ENCODE peak calls at places on chromosome 9, in eight cellular contexts. T is tibial artery, R is dorsolateral prefrontal cortex, D is heart left ventricle, O is brain microvascular endothelial cell, H is NB4, V is lung, Q is AG09309. G is an unnamed sample.
A peak's percentile ranks its signal among the peaks of the same experiment; 100 is the strongest.

GRCh38 chr9:109408759-109409462 is 88.1 kb upstream of the EPB41L4B start:
- DNase-seq in T (no peak), R (no peak), D (no peak), O (no peak), H (no peak), V (peak; percentile 38), Q (no peak), G (no peak)

GRCh38 chr9:107951511-107951910 is 461.9 kb upstream of the KLF4 start:
- DNase-seq in T (no peak), R (no peak), D (no peak), O (no peak), H (no peak), V (no peak), Q (no peak), G (no peak)

GRCh38 chr9:115104908-115105307 is 13.0 kb downstream of the TNC start:
- DNase-seq in T (no peak), R (no peak), D (no peak), O (no peak), H (no peak), V (no peak), Q (peak; percentile 68), G (no peak)

GRCh38 chr9:127927457-127928231 is 2.9 kb downstream of the PIP5KL1 start:
- DNase-seq in T (no peak), R (no peak), D (no peak), O (no peak), H (no peak), V (peak; percentile 74), Q (no peak), G (no peak)

GRCh38 chr9:21688108-21689102 is 114.0 kb upstream of the MTAP start:
- DNase-seq in T (no peak), R (no peak), D (no peak), O (peak; percentile 53), H (no peak), V (no peak), Q (peak; percentile 70), G (peak; percentile 72)

GRCh38 chr9:38423939-38424843 is at the start of gene IGFBPL1:
- DNase-seq in T (peak; percentile 63), R (no peak), D (no peak), O (no peak), H (no peak), V (no peak), Q (no peak), G (no peak)

GRCh38 chr9:87959916-87960581 is 14.3 kb downstream of the CDK20 start:
- DNase-seq in T (no peak), R (no peak), D (no peak), O (no peak), H (no peak), V (no peak), Q (peak; percentile 20), G (peak; percentile 91)

GRCh38 chr9:128203842-128204551 is 818 bp downstream of the DNM1 start:
- DNase-seq in T (no peak), R (no peak), D (no peak), O (no peak), H (peak; percentile 83), V (no peak), Q (no peak), G (peak; percentile 31)

GRCh38 chr9:89606567-89607311 is 1.9 kb downstream of the GADD45G start:
- DNase-seq in T (peak; percentile 83), R (no peak), D (peak; percentile 50), O (peak; percentile 16), H (peak; percentile 69), V (peak; percentile 64), Q (no peak), G (peak; percentile 81)

GRCh38 chr9:71725590-71726338 is 42.5 kb downstream of the CEMIP2 start:
- DNase-seq in T (no peak), R (no peak), D (no peak), O (peak; percentile 34), H (no peak), V (no peak), Q (peak; percentile 91), G (peak; percentile 90)

GRCh38 chr9:15693701-15694100 is 140.9 kb downstream of the CCDC171 start:
- DNase-seq in T (no peak), R (no peak), D (no peak), O (no peak), H (no peak), V (no peak), Q (no peak), G (no peak)

GRCh38 chr9:15697459-15697858 is 144.6 kb downstream of the CCDC171 start:
- DNase-seq in T (no peak), R (no peak), D (no peak), O (peak; percentile 78), H (peak; percentile 38), V (no peak), Q (peak; percentile 39), G (peak; percentile 64)

DNA sequence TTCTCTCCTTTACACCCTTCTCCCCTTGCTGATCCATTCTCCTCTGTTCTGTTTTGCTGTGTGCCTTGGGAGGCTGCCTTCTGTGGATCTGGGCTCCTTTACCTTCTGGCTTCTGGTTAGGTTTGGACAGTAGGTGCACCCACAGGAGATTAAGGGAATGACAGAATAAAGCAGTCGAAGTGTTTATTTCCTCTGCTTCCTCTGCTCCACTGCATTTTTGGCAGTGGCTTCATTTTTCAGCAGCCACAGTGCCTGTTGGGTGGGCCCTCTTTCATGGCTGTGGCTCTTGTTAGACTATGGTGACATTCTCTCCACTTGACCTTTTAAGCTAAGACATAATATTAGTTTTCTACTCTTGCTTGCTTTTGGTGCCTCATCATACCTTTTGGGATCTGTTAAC is 144.1 kb downstream of the CCDC171 start:
- DNase-seq in T (no peak), R (no peak), D (no peak), O (no peak), H (no peak), V (no peak), Q (no peak), G (no peak)
- TF ChIP-seq CTCF in T (no peak), R (no peak), D (no peak), O (peak; percentile 12), H (no peak), V (no peak), Q (no peak), G (no peak)

DNA sequence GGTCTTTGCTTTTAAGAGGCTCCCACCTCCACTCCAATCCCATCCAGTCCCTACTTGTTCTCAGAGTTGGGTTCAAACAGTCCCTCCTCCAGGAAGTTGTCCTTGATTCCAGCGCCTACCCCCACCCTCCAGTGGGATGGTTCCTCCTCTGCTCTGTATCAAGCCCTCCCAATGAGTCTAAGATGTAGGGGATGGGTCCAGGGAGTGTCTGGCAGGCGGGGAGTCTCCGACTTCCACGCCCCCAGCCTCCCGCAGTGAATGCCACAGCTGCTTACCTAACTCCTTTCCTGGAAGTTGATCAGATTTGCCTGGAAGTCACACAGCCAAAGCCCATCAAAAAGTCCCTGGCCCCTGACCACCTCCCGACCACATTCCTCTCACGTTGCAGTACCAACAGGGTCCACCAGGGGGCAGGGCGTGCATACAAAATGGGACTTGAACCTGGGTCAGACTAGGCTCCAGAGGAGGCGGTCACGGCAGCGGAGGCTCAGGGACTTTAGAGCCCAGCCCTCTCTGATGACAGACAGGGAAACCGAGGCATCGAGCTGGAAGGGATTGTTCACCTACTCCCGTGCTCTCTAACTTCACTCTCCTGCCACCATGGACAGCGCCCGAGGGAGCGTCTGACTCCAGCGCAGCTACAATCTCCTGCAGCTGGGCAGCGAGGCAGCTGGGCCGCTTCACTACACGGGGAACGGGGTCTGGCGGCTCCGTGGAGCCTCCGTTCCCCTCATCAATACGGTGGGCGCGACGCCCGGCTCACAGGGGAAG is 25.0 kb upstream of the TDRD7 start:
- DNase-seq in T (no peak), R (peak; percentile 73), D (peak; percentile 53), O (peak; percentile 51), H (peak; percentile 66), V (peak; percentile 70), Q (no peak), G (peak; percentile 65)
- H3K4me3 ChIP-seq in T (no peak overlapping the region), R (peak overlapping the region; percentile 40), D (no peak overlapping the region), O (no peak overlapping the region), H (no peak overlapping the region), V (no peak overlapping the region), Q (no peak overlapping the region), G (no peak overlapping the region)

GRCh38 chr9:121121582-121122087 is 46.9 kb downstream of the CNTRL start:
- DNase-seq in T (peak; percentile 99), R (peak; percentile 96), D (peak; percentile 97), O (peak; percentile 99), H (peak; percentile 98), V (peak; percentile 98), Q (peak; percentile 72), G (peak; percentile 97)
- TF ChIP-seq CTCF in T (peak; percentile 48), R (peak; percentile 35), D (peak; percentile 54), O (peak; percentile 52), H (no peak), V (no peak), Q (peak; percentile 24), G (peak; percentile 33)

GRCh38 chr9:99004717-99005460 is 61.2 kb downstream of the COL15A1 start:
- DNase-seq in T (no peak), R (no peak), D (no peak), O (no peak), H (no peak), V (no peak), Q (no peak), G (no peak)

GRCh38 chr9:99005651-99006050 is 61.9 kb downstream of the COL15A1 start:
- DNase-seq in T (no peak), R (no peak), D (no peak), O (no peak), H (no peak), V (no peak), Q (no peak), G (no peak)

GRCh38 chr9:99006979-99007378 is 63.3 kb downstream of the COL15A1 start:
- DNase-seq in T (no peak), R (no peak), D (no peak), O (no peak), H (no peak), V (no peak), Q (no peak), G (no peak)

GRCh38 chr9:99011161-99011709 is 67.5 kb downstream of the COL15A1 start:
- DNase-seq in T (no peak), R (no peak), D (no peak), O (no peak), H (peak; percentile 41), V (no peak), Q (no peak), G (peak; percentile 41)

GRCh38 chr9:99008187-99008586 is 64.5 kb downstream of the COL15A1 start:
- DNase-seq in T (no peak), R (no peak), D (no peak), O (no peak), H (no peak), V (no peak), Q (no peak), G (peak; percentile 49)
- H3K4me3 ChIP-seq in T (no peak overlapping the region), R (no peak overlapping the region), D (no peak overlapping the region), O (no peak overlapping the region), H (no peak overlapping the region), V (no peak overlapping the region), Q (no peak overlapping the region), G (no peak overlapping the region)

DNA sequence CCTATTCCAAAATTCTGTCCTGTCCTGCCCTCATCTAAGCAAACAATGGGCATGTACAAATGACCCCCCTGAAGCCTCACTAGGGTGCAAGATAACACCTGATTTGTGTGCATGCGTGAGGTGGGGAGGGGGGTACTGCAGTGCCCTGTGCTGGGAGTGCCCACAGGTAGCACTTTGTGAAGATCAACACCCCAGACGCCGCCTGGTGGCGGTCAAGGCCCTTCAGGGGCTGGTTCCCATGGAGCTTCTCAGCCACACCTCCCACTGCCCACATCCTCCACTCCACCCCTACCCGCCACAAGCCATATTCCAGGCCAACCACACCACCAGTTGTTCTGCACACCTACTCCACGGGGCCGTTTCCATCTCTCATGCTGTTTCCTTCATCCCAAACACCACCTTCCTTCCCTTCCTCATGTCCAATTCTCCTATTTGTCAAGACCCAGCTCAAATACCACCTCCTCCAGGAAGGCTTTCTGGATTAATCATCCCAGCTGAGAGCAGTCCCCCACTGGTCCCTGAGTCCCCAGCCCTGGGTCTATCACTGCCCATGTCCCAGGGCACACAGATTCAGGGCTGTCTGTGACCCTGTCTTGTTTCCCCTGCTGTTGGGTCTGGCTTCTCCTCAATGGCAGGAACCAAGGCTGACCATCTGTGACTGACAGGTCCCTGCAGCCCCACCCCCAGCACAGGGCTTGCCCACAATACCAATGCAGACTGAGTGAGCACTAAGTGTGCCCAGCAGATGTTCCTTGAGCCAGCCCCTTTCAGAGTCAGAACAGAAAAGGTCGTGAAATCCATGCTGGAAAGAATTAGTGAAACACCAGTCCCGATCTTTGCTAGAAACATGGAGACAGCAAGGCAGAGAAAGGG is 178.4 kb downstream of the PAX5 start:
- DNase-seq in T (no peak), R (no peak), D (no peak), O (no peak), H (peak; percentile 62), V (no peak), Q (no peak), G (no peak)
- TF ChIP-seq CTCF in T (no peak), R (no peak), D (no peak), O (peak; percentile 41), H (peak; percentile 40), V (no peak), Q (peak; percentile 26), G (peak; percentile 24)

G was measured in fibroblast of villous mesenchyme.